ENCODE peak calls at places on chromosomes 2 and 18, in eight cellular contexts. One of them, this sample, is unnamed.

GRCh38 chr2:138648606-138649005 is 131.6 kb downstream of the NXPH2 start:
- DNase-seq in AG09309: no peak
- DNase-seq in cardiac muscle cell: no peak
- DNase-seq in BJ: no peak
- DNase-seq in lung: no peak
- DNase-seq in neural progenitor cell: no peak
- DNase-seq in gastrocnemius medialis: no peak
- DNase-seq in thyroid gland: no peak
- DNase-seq in this sample: no peak

GRCh38 chr2:38446418-38446817 is 69.3 kb upstream of the ATL2 start:
- DNase-seq in gastrocnemius medialis: no peak
- DNase-seq in neural progenitor cell: peak
- DNase-seq in lung: no peak
- DNase-seq in cardiac muscle cell: peak
- DNase-seq in AG09309: no peak
- DNase-seq in BJ: no peak
- DNase-seq in thyroid gland: no peak
- DNase-seq in this sample: no peak

GRCh38 chr18:48545690-48546365 is 7.0 kb downstream of the CTIF start:
- DNase-seq in AG09309: peak
- DNase-seq in lung: peak
- DNase-seq in gastrocnemius medialis: peak
- DNase-seq in BJ: no peak
- DNase-seq in neural progenitor cell: peak
- DNase-seq in thyroid gland: no peak
- DNase-seq in cardiac muscle cell: peak
- DNase-seq in this sample: no peak

GRCh38 chr2:118774458-118775133 is 72.9 kb downstream of the EN1 start:
- DNase-seq in AG09309: no peak
- DNase-seq in lung: no peak
- DNase-seq in cardiac muscle cell: peak
- DNase-seq in thyroid gland: peak
- DNase-seq in gastrocnemius medialis: peak
- DNase-seq in BJ: no peak
- DNase-seq in neural progenitor cell: peak
- DNase-seq in this sample: no peak

GRCh38 chr18:57833441-57834101 is 30.5 kb upstream of the ATP8B1 start:
- DNase-seq in gastrocnemius medialis: no peak
- DNase-seq in neural progenitor cell: peak
- DNase-seq in lung: no peak
- DNase-seq in AG09309: no peak
- DNase-seq in thyroid gland: no peak
- DNase-seq in BJ: no peak
- DNase-seq in cardiac muscle cell: peak
- DNase-seq in this sample: no peak

GRCh38 chr18:51801515-51801914 is 538.5 kb upstream of the DCC start:
- DNase-seq in AG09309: no peak
- DNase-seq in cardiac muscle cell: no peak
- DNase-seq in thyroid gland: no peak
- DNase-seq in BJ: no peak
- DNase-seq in neural progenitor cell: no peak
- DNase-seq in gastrocnemius medialis: no peak
- DNase-seq in lung: no peak
- DNase-seq in this sample: no peak

GRCh38 chr2:155600296-155600695 is 732.2 kb downstream of the NR4A2 start:
- DNase-seq in neural progenitor cell: no peak
- DNase-seq in lung: no peak
- DNase-seq in AG09309: no peak
- DNase-seq in BJ: no peak
- DNase-seq in thyroid gland: no peak
- DNase-seq in cardiac muscle cell: no peak
- DNase-seq in gastrocnemius medialis: no peak
- DNase-seq in this sample: no peak

GRCh38 chr2:402206-402605 is 114.3 kb upstream of the ALKAL2 start:
- DNase-seq in gastrocnemius medialis: no peak
- DNase-seq in AG09309: no peak
- DNase-seq in BJ: no peak
- DNase-seq in cardiac muscle cell: no peak
- DNase-seq in thyroid gland: no peak
- DNase-seq in lung: no peak
- DNase-seq in neural progenitor cell: no peak
- DNase-seq in this sample: no peak

GRCh38 chr2:151534001-151534400 is 124.3 kb downstream of the RIF1 start:
- DNase-seq in lung: no peak
- DNase-seq in AG09309: no peak
- DNase-seq in neural progenitor cell: no peak
- DNase-seq in thyroid gland: no peak
- DNase-seq in cardiac muscle cell: no peak
- DNase-seq in BJ: no peak
- DNase-seq in gastrocnemius medialis: no peak
- DNase-seq in this sample: no peak

GRCh38 chr2:21251216-21251971 is 127.6 kb downstream of the TDRD15 start:
- DNase-seq in AG09309: no peak
- DNase-seq in BJ: no peak
- DNase-seq in neural progenitor cell: no peak
- DNase-seq in gastrocnemius medialis: no peak
- DNase-seq in lung: no peak
- DNase-seq in thyroid gland: no peak
- DNase-seq in cardiac muscle cell: no peak
- DNase-seq in this sample: no peak

GRCh38 chr18:31538837-31539236 is 40.9 kb downstream of the DSG2 start:
- DNase-seq in lung: no peak
- DNase-seq in neural progenitor cell: no peak
- DNase-seq in thyroid gland: no peak
- DNase-seq in cardiac muscle cell: no peak
- DNase-seq in BJ: no peak
- DNase-seq in gastrocnemius medialis: no peak
- DNase-seq in AG09309: no peak
- DNase-seq in this sample: no peak

GRCh38 chr18:13660510-13660909 is 65.8 kb downstream of the FAM210A start:
- DNase-seq in cardiac muscle cell: peak
- DNase-seq in neural progenitor cell: no peak
- DNase-seq in thyroid gland: peak
- DNase-seq in lung: no peak
- DNase-seq in BJ: no peak
- DNase-seq in gastrocnemius medialis: no peak
- DNase-seq in AG09309: no peak
- DNase-seq in this sample: no peak

GRCh38 chr2:176063958-176064357 is 19.8 kb downstream of the EVX2 start:
- DNase-seq in gastrocnemius medialis: no peak
- DNase-seq in BJ: no peak
- DNase-seq in lung: no peak
- DNase-seq in AG09309: no peak
- DNase-seq in cardiac muscle cell: no peak
- DNase-seq in neural progenitor cell: no peak
- DNase-seq in thyroid gland: no peak
- DNase-seq in this sample: no peak

GRCh38 chr2:230161180-230161579 is 58.6 kb downstream of the SP110 start:
- DNase-seq in cardiac muscle cell: peak
- DNase-seq in lung: no peak
- DNase-seq in AG09309: peak
- DNase-seq in neural progenitor cell: no peak
- DNase-seq in BJ: no peak
- DNase-seq in thyroid gland: no peak
- DNase-seq in gastrocnemius medialis: no peak
- DNase-seq in this sample: no peak

GRCh38 chr2:21228041-21228895 is 104.5 kb downstream of the TDRD15 start:
- DNase-seq in AG09309: no peak
- DNase-seq in lung: no peak
- DNase-seq in gastrocnemius medialis: no peak
- DNase-seq in thyroid gland: no peak
- DNase-seq in neural progenitor cell: no peak
- DNase-seq in cardiac muscle cell: no peak
- DNase-seq in BJ: no peak
- DNase-seq in this sample: no peak

GRCh38 chr18:80000877-80001276 is 12.5 kb upstream of the TXNL4A start:
- DNase-seq in AG09309: no peak
- DNase-seq in thyroid gland: no peak
- DNase-seq in neural progenitor cell: no peak
- DNase-seq in cardiac muscle cell: no peak
- DNase-seq in BJ: no peak
- DNase-seq in gastrocnemius medialis: no peak
- DNase-seq in lung: no peak
- DNase-seq in this sample: no peak

GRCh38 chr2:50746526-50746925 is 285.4 kb downstream of the NRXN1 start:
- DNase-seq in gastrocnemius medialis: no peak
- DNase-seq in neural progenitor cell: peak
- DNase-seq in AG09309: no peak
- DNase-seq in BJ: no peak
- DNase-seq in lung: no peak
- DNase-seq in thyroid gland: no peak
- DNase-seq in cardiac muscle cell: peak
- DNase-seq in this sample: no peak

GRCh38 chr2:166539340-166540162 is 45.5 kb upstream of the SCN7A start:
- DNase-seq in BJ: peak
- DNase-seq in lung: no peak
- DNase-seq in thyroid gland: peak
- DNase-seq in gastrocnemius medialis: no peak
- DNase-seq in AG09309: peak
- DNase-seq in neural progenitor cell: peak
- DNase-seq in cardiac muscle cell: peak
- DNase-seq in this sample: peak

GRCh38 chr2:15912203-15912602 is 28.1 kb upstream of the MYCN start:
- DNase-seq in BJ: no peak
- DNase-seq in neural progenitor cell: no peak
- DNase-seq in thyroid gland: peak
- DNase-seq in AG09309: no peak
- DNase-seq in cardiac muscle cell: peak
- DNase-seq in lung: no peak
- DNase-seq in gastrocnemius medialis: peak
- DNase-seq in this sample: no peak

GRCh38 chr18:51425475-51425874 is 228.0 kb upstream of the MEX3C start:
- DNase-seq in lung: no peak
- DNase-seq in AG09309: no peak
- DNase-seq in BJ: no peak
- DNase-seq in gastrocnemius medialis: no peak
- DNase-seq in neural progenitor cell: no peak
- DNase-seq in cardiac muscle cell: no peak
- DNase-seq in thyroid gland: no peak
- DNase-seq in this sample: no peak

GRCh38 chr18:2570772-2571199 is 519 bp downstream of the METTL4 start:
- DNase-seq in AG09309: no peak
- DNase-seq in gastrocnemius medialis: peak
- DNase-seq in neural progenitor cell: peak
- DNase-seq in BJ: no peak
- DNase-seq in cardiac muscle cell: peak
- DNase-seq in thyroid gland: peak
- DNase-seq in lung: peak
- DNase-seq in this sample: peak

GRCh38 chr2:23595601-23596251 is 210.7 kb downstream of the KLHL29 start:
- DNase-seq in neural progenitor cell: peak
- DNase-seq in AG09309: no peak
- DNase-seq in thyroid gland: peak
- DNase-seq in gastrocnemius medialis: no peak
- DNase-seq in cardiac muscle cell: peak
- DNase-seq in BJ: peak
- DNase-seq in lung: peak
- DNase-seq in this sample: no peak

GRCh38 chr18:56245856-56246575 is 392.4 kb downstream of the TXNL1 start:
- DNase-seq in lung: no peak
- DNase-seq in gastrocnemius medialis: no peak
- DNase-seq in AG09309: peak
- DNase-seq in BJ: peak
- DNase-seq in cardiac muscle cell: peak
- DNase-seq in thyroid gland: peak
- DNase-seq in neural progenitor cell: peak
- DNase-seq in this sample: no peak
- H3K4me3 ChIP-seq in lung: no peak
- H3K4me3 ChIP-seq in gastrocnemius medialis: no peak
- H3K4me3 ChIP-seq in AG09309: no peak
- H3K4me3 ChIP-seq in BJ: no peak
- H3K4me3 ChIP-seq in cardiac muscle cell: no peak
- H3K4me3 ChIP-seq in thyroid gland: no peak
- H3K4me3 ChIP-seq in neural progenitor cell: no peak
- H3K4me3 ChIP-seq in this sample: no peak

DNA sequence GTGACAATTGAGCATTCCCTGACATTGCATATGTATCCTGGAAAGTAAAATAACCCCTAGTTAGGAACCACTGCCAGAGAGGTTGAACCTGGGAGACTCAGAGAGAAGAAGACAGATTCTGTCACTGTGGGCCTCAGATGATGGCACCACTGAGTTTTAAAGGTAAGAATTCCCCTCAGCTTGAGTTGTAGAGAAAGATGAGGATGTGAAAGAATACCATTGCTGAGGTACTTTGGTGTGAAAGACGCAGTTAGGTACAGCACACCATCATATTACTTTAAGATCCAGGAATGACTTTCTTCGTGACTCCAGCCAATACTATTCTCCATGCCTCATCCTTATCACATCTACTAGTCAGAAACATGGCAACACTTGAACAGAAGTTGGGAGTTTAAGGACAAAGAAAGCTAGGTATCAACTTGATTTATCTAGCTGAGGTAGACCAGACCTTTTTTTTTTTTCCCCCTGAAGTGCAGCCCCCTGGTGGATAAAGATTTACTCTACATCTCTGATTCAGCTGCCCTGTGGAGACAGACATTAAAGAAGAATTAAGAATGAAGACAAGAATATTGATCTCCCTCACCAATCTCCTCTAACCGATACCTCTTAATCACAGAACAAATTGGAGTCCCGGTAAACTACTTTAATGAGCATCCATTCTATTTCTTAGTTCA is 630.5 kb upstream of the FANCL start:
- DNase-seq in gastrocnemius medialis: no peak
- DNase-seq in lung: no peak
- DNase-seq in cardiac muscle cell: no peak
- DNase-seq in AG09309: no peak
- DNase-seq in neural progenitor cell: peak
- DNase-seq in BJ: no peak
- DNase-seq in thyroid gland: no peak
- DNase-seq in this sample: no peak
- TF ChIP-seq CTCF in gastrocnemius medialis: no peak
- TF ChIP-seq CTCF in lung: no peak
- TF ChIP-seq CTCF in cardiac muscle cell: no peak
- TF ChIP-seq CTCF in AG09309: peak
- TF ChIP-seq CTCF in neural progenitor cell: peak
- TF ChIP-seq CTCF in BJ: no peak
- TF ChIP-seq CTCF in thyroid gland: no peak
- TF ChIP-seq CTCF in this sample: peak

DNA sequence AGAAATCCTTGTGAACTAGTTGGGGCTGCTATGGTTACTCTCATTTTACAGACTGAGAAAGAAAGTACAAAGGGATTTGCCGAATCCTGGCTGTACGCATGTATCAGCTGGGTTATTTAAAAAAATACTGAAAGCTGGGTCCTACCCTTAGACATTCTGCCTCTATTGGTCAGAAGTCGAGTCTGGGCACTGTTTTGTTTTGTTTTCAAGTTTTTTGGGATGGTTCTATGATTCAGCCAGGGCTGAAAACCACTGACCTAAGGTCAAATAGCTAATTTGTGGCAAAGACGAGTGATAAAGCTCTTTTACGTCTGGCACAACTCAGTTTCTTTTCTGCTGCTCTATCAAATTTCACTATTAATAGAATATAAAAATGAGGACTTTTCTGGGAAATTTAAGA is 6.0 kb upstream of the SLC8A1 start:
- DNase-seq in lung: no peak
- DNase-seq in BJ: no peak
- DNase-seq in neural progenitor cell: no peak
- DNase-seq in cardiac muscle cell: peak
- DNase-seq in gastrocnemius medialis: no peak
- DNase-seq in AG09309: no peak
- DNase-seq in thyroid gland: no peak
- DNase-seq in this sample: no peak
- H3K4me3 ChIP-seq in lung: no peak
- H3K4me3 ChIP-seq in BJ: no peak
- H3K4me3 ChIP-seq in neural progenitor cell: no peak
- H3K4me3 ChIP-seq in cardiac muscle cell: no peak
- H3K4me3 ChIP-seq in gastrocnemius medialis: no peak
- H3K4me3 ChIP-seq in AG09309: no peak
- H3K4me3 ChIP-seq in thyroid gland: no peak
- H3K4me3 ChIP-seq in this sample: no peak

GRCh38 chr2:42792087-42792582 is 248 bp downstream of the HAAO start:
- DNase-seq in gastrocnemius medialis: no peak
- DNase-seq in thyroid gland: no peak
- DNase-seq in lung: no peak
- DNase-seq in BJ: no peak
- DNase-seq in neural progenitor cell: no peak
- DNase-seq in AG09309: no peak
- DNase-seq in cardiac muscle cell: no peak
- DNase-seq in this sample: no peak
- TF ChIP-seq CTCF in gastrocnemius medialis: no peak
- TF ChIP-seq CTCF in thyroid gland: no peak
- TF ChIP-seq CTCF in lung: no peak
- TF ChIP-seq CTCF in BJ: no peak
- TF ChIP-seq CTCF in neural progenitor cell: no peak
- TF ChIP-seq CTCF in AG09309: no peak
- TF ChIP-seq CTCF in cardiac muscle cell: no peak
- TF ChIP-seq CTCF in this sample: no peak

This sample was measured in HFF-Myc.